ENCODE peak calls at places on chromosomes 2 and 18, in four cellular contexts. C is WTC11, J is K562, H is H1. Q is an unnamed sample.

GRCh38 chr2:10124538-10125045 is 2.1 kb downstream of the RRM2 start:
- DNase-seq in C (no peak), H (no peak), J (no peak), Q (no peak)

GRCh38 chr2:105573910-105574655 is 170.6 kb upstream of the NCK2 start:
- DNase-seq in H (no peak), J (no peak), C (no peak), Q (no peak)

GRCh38 chr2:188046437-188046836 is 245.2 kb upstream of the GULP1 start:
- DNase-seq in C (no peak), H (no peak), J (no peak), Q (no peak)

GRCh38 chr2:74414913-74415761 is 6.3 kb downstream of the C2orf81 start:
- DNase-seq in J (no peak), C (peak; percentile 62), H (no peak), Q (peak; percentile 28)

GRCh38 chr18:23924813-23925212 is 89.7 kb upstream of the TTC39C start:
- DNase-seq in C (no peak), J (no peak), H (no peak), Q (no peak)

GRCh38 chr18:59988098-59988706 is 88.4 kb downstream of the PMAIP1 start:
- DNase-seq in H (no peak), J (peak; percentile 21), C (peak; percentile 50), Q (peak; percentile 38)

GRCh38 chr2:238919307-238919706 is 71.4 kb downstream of the TWIST2 start:
- DNase-seq in J (no peak), H (no peak), C (peak; percentile 8), Q (no peak)

GRCh38 chr2:54995553-54995952 is 54.7 kb downstream of the RTN4 start:
- DNase-seq in J (no peak), C (no peak), H (no peak), Q (no peak)

GRCh38 chr18:10381951-10382350 is 72.5 kb upstream of the APCDD1 start:
- DNase-seq in J (no peak), H (no peak), C (no peak), Q (no peak)

GRCh38 chr2:241720099-241720498 is 14.3 kb upstream of the D2HGDH start:
- DNase-seq in C (no peak), H (no peak), J (peak; percentile 2), Q (peak; percentile 21)

GRCh38 chr2:232476791-232477190 is 10.8 kb downstream of the ECEL1 start:
- DNase-seq in H (no peak), C (no peak), J (no peak), Q (no peak)

GRCh38 chr2:172462393-172463381 is 35.3 kb downstream of the ITGA6 start:
- DNase-seq in C (no peak), H (no peak), J (no peak), Q (no peak)

GRCh38 chr2:12828932-12829331 is 112.2 kb downstream of the TRIB2 start:
- DNase-seq in J (no peak), H (no peak), C (no peak), Q (no peak)

GRCh38 chr2:237440819-237441281 is 26.9 kb upstream of the COL6A3 start:
- DNase-seq in C (no peak), J (no peak), H (no peak), Q (no peak)

GRCh38 chr2:149049142-149049541 is 10.6 kb downstream of the LYPD6B start:
- DNase-seq in C (no peak), J (no peak), H (no peak), Q (no peak)

GRCh38 chr2:154402138-154402714 is 296.3 kb upstream of the KCNJ3 start:
- DNase-seq in C (no peak), H (no peak), J (no peak), Q (peak; percentile 16)

GRCh38 chr2:227759411-227760113 is 13.9 kb downstream of the SCYGR8 start:
- DNase-seq in C (no peak), H (no peak), J (no peak), Q (no peak)

GRCh38 chr2:3094999-3095958 is 282.3 kb downstream of the EIPR1 start:
- DNase-seq in J (peak; percentile 93), H (no peak), C (no peak), Q (no peak)

GRCh38 chr2:7697052-7697451 is 779.8 kb downstream of the RNF144A start:
- DNase-seq in J (peak; percentile 8), H (no peak), C (peak; percentile 45), Q (no peak)

GRCh38 chr2:108927936-108928659 is 60.9 kb downstream of the EDAR start:
- DNase-seq in H (no peak), J (peak; percentile 57), C (peak; percentile 56), Q (peak; percentile 79)

GRCh38 chr2:177148477-177149154 is 64.0 kb upstream of the HNRNPA3 start:
- DNase-seq in H (peak; percentile 59), C (peak; percentile 88), J (peak; percentile 77), Q (peak; percentile 70)

GRCh38 chr18:2336993-2337392 is 234.3 kb downstream of the METTL4 start:
- DNase-seq in H (no peak), J (no peak), C (no peak), Q (no peak)

GRCh38 chr2:119178811-119179601 is 20.5 kb upstream of the C1QL2 start:
- DNase-seq in J (no peak), H (no peak), C (no peak), Q (no peak)

GRCh38 chr2:43995733-43996533 is at the start of gene LRPPRC:
- DNase-seq in J (peak; percentile 96), C (peak; percentile 89), H (peak; percentile 89), Q (peak; percentile 98)

GRCh38 chr2:72895759-72896281 is 8.6 kb downstream of the SPR start:
- DNase-seq in C (no peak), J (no peak), H (no peak), Q (no peak)

GRCh38 chr18:10374615-10375295 is 79.7 kb upstream of the APCDD1 start:
- DNase-seq in C (no peak), H (no peak), J (no peak), Q (peak; percentile 53)

GRCh38 chr2:178425255-178425827 is 25.6 kb downstream of the PRKRA start:
- DNase-seq in J (no peak), H (no peak), C (no peak), Q (no peak)

GRCh38 chr2:45168731-45169338 is 159.6 kb upstream of the SIX2 start:
- DNase-seq in H (no peak), J (no peak), C (peak; percentile 43), Q (peak; percentile 90)

GRCh38 chr2:206343816-206344215 is 69.4 kb downstream of the ZDBF2 start:
- DNase-seq in C (no peak), H (no peak), J (no peak), Q (no peak)

GRCh38 chr2:189558516-189559263 is 21.9 kb downstream of the SLC40A1 start:
- DNase-seq in H (no peak), C (no peak), J (no peak), Q (no peak)

GRCh38 chr2:204948364-204948763 is 403.1 kb downstream of the PARD3B start:
- DNase-seq in J (no peak), C (no peak), H (no peak), Q (no peak)

GRCh38 chr18:22169011-22169888 is at the start of gene GATA6:
- DNase-seq in C (peak; percentile 74), H (peak; percentile 80), J (peak; percentile 80), Q (peak; percentile 69)

GRCh38 chr2:102238039-102238756 is 51.4 kb downstream of the IL1RL2 start:
- DNase-seq in J (no peak), H (no peak), C (no peak), Q (no peak)

GRCh38 chr2:184562532-184562931 is 35.8 kb upstream of the ZNF804A start:
- DNase-seq in H (no peak), C (no peak), J (no peak), Q (no peak)
- TF ChIP-seq TEAD4 in H (no peak), C (no peak), J (no peak), Q (no peak)

DNA sequence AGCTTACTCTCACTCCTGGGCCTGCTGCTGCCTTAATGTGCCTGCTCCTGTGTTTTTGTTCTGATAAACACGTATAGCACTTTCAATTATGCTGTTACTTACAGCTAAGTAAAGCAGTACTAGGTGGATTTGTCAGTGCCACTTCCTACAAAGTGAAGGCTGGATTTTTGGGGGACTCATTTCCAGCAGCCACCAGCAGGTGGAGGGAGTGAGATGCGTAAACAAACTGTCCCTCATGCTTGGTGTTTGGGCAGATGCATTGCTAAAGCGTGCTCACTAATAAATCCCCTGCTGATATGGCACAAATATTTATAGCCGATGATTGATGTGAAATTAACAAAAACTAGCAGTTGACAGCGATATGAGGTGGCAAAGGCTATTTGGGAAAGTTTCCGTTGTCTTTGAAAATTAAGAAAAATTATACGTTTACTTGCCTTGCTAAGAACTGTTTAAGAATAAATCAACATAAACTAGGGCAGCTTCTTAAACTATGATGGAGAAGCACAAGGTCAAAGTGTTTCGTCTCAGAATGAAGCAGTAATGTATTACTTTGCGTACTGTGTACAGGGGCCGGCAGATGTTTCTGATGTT is 101.7 kb downstream of the AGAP1 start:
- DNase-seq in J (peak; percentile 49), H (peak; percentile 50), C (peak; percentile 79), Q (peak; percentile 83)
- TF ChIP-seq TEAD4 in J (no peak), H (no peak), C (no peak), Q (no peak)

GRCh38 chr18:79987566-79987965 is 797 bp downstream of the TXNL4A start:
- DNase-seq in C (no peak), H (no peak), J (no peak), Q (no peak)
- TF ChIP-seq TEAD4 in C (no peak), H (no peak), J (no peak), Q (no peak)

DNA sequence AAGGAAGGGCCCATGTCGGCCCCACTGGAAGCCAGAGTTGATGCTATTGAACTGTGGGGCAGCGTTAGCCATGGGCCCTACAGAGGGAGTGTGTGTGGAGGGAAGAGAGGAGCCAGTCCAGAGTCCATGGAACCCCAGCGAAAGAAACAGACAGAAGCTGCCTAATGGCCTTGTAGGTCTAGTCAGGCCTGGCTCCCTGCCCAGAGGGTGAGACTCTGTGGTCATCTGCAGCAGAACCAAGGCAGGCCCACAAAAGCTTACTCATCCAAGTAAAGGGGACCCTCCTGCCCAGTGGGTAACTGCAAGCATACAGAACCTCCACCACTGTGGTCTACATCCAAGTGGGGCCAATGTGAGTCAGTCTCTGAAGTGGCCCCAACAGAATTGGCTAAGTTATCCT is 439.8 kb downstream of the TGIF1 start:
- DNase-seq in C (no peak), J (no peak), H (no peak), Q (no peak)
- TF ChIP-seq TEAD4 in C (no peak), J (no peak), H (no peak), Q (no peak)

GRCh38 chr2:19114754-19115231 is 243.6 kb downstream of the OSR1 start:
- DNase-seq in C (no peak), H (no peak), J (no peak), Q (no peak)
- TF ChIP-seq TEAD4 in C (no peak), H (no peak), J (no peak), Q (no peak)

DNA sequence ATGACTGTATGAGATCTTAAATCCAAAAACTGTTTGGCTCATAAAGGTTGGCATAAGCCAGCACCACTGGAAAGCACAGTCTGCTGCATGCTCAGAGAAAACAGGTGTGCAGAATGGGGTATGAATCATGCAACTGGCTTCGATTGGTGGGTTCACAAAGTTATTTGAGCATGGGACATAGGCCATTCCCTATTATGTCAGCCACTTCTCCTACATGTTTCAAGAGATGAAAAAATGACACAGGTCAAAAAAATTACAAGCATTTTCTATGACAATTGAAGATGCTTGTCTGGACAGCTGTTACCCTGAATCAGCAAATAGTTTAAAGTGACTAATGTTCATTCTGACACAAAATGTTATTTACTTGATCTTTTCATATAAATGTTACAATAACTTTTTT is 351.7 kb downstream of the IRS1 start:
- DNase-seq in C (no peak), J (no peak), H (no peak), Q (no peak)
- TF ChIP-seq TEAD4 in C (no peak), J (no peak), H (no peak), Q (peak; percentile 24)